ENCODE peak calls at places on chromosomes 2 and 18, in eight cellular contexts. One of them, this sample, is unnamed.

GRCh38 chr2:172153161-172153560 is 50.5 kb upstream of the DLX2 start:
- DNase-seq in GM23248: no peak
- DNase-seq in effector CD4-positive, alpha-beta T cell: no peak
- DNase-seq in stimulated activated CD8-positive, alpha-beta memory T cell treated with anti-CD3 and anti-CD28 coated beads, Interleukin-7, amount 100 ng/mL, for 4 hours: no peak
- DNase-seq in Right ventricle myocardium superior: no peak
- DNase-seq in HuH-7: no peak
- DNase-seq in heart right ventricle: no peak
- DNase-seq in C1 segment of cervical spinal cord: no peak
- DNase-seq in this sample: no peak

GRCh38 chr2:217866457-217866856 is 136.3 kb downstream of the TNS1 start:
- DNase-seq in Right ventricle myocardium superior: no peak
- DNase-seq in C1 segment of cervical spinal cord: no peak
- DNase-seq in HuH-7: no peak
- DNase-seq in heart right ventricle: no peak
- DNase-seq in effector CD4-positive, alpha-beta T cell: no peak
- DNase-seq in stimulated activated CD8-positive, alpha-beta memory T cell treated with anti-CD3 and anti-CD28 coated beads, Interleukin-7, amount 100 ng/mL, for 4 hours: no peak
- DNase-seq in GM23248: no peak
- DNase-seq in this sample: no peak

GRCh38 chr18:48887294-48887904 is 63.4 kb downstream of the SMAD7 start:
- DNase-seq in Right ventricle myocardium superior: peak
- DNase-seq in C1 segment of cervical spinal cord: no peak
- DNase-seq in stimulated activated CD8-positive, alpha-beta memory T cell treated with anti-CD3 and anti-CD28 coated beads, Interleukin-7, amount 100 ng/mL, for 4 hours: no peak
- DNase-seq in heart right ventricle: no peak
- DNase-seq in GM23248: no peak
- DNase-seq in effector CD4-positive, alpha-beta T cell: no peak
- DNase-seq in HuH-7: no peak
- DNase-seq in this sample: peak

GRCh38 chr2:239444626-239445625 is 44.1 kb upstream of the HDAC4 start:
- DNase-seq in C1 segment of cervical spinal cord: peak
- DNase-seq in heart right ventricle: no peak
- DNase-seq in HuH-7: no peak
- DNase-seq in effector CD4-positive, alpha-beta T cell: no peak
- DNase-seq in Right ventricle myocardium superior: no peak
- DNase-seq in GM23248: peak
- DNase-seq in stimulated activated CD8-positive, alpha-beta memory T cell treated with anti-CD3 and anti-CD28 coated beads, Interleukin-7, amount 100 ng/mL, for 4 hours: no peak
- DNase-seq in this sample: peak

GRCh38 chr2:18986046-18986445 is 372.4 kb downstream of the OSR1 start:
- DNase-seq in C1 segment of cervical spinal cord: no peak
- DNase-seq in effector CD4-positive, alpha-beta T cell: no peak
- DNase-seq in HuH-7: no peak
- DNase-seq in stimulated activated CD8-positive, alpha-beta memory T cell treated with anti-CD3 and anti-CD28 coated beads, Interleukin-7, amount 100 ng/mL, for 4 hours: no peak
- DNase-seq in GM23248: no peak
- DNase-seq in Right ventricle myocardium superior: no peak
- DNase-seq in heart right ventricle: no peak
- DNase-seq in this sample: no peak

GRCh38 chr2:171447675-171448074 is 13.6 kb downstream of the DCAF17 start:
- DNase-seq in HuH-7: no peak
- DNase-seq in effector CD4-positive, alpha-beta T cell: no peak
- DNase-seq in stimulated activated CD8-positive, alpha-beta memory T cell treated with anti-CD3 and anti-CD28 coated beads, Interleukin-7, amount 100 ng/mL, for 4 hours: no peak
- DNase-seq in GM23248: no peak
- DNase-seq in Right ventricle myocardium superior: no peak
- DNase-seq in C1 segment of cervical spinal cord: no peak
- DNase-seq in heart right ventricle: no peak
- DNase-seq in this sample: no peak

GRCh38 chr2:186984966-186985365 is 136.0 kb upstream of the ZSWIM2 start:
- DNase-seq in HuH-7: no peak
- DNase-seq in effector CD4-positive, alpha-beta T cell: no peak
- DNase-seq in heart right ventricle: no peak
- DNase-seq in GM23248: no peak
- DNase-seq in Right ventricle myocardium superior: no peak
- DNase-seq in stimulated activated CD8-positive, alpha-beta memory T cell treated with anti-CD3 and anti-CD28 coated beads, Interleukin-7, amount 100 ng/mL, for 4 hours: no peak
- DNase-seq in C1 segment of cervical spinal cord: no peak
- DNase-seq in this sample: no peak

GRCh38 chr2:223923976-223924375 is 21.2 kb downstream of the WDFY1 start:
- DNase-seq in C1 segment of cervical spinal cord: no peak
- DNase-seq in HuH-7: no peak
- DNase-seq in GM23248: peak
- DNase-seq in heart right ventricle: no peak
- DNase-seq in stimulated activated CD8-positive, alpha-beta memory T cell treated with anti-CD3 and anti-CD28 coated beads, Interleukin-7, amount 100 ng/mL, for 4 hours: no peak
- DNase-seq in Right ventricle myocardium superior: no peak
- DNase-seq in effector CD4-positive, alpha-beta T cell: no peak
- DNase-seq in this sample: no peak

GRCh38 chr2:202184557-202184956 is 53.8 kb downstream of the SUMO1 start:
- DNase-seq in heart right ventricle: no peak
- DNase-seq in effector CD4-positive, alpha-beta T cell: no peak
- DNase-seq in stimulated activated CD8-positive, alpha-beta memory T cell treated with anti-CD3 and anti-CD28 coated beads, Interleukin-7, amount 100 ng/mL, for 4 hours: no peak
- DNase-seq in Right ventricle myocardium superior: no peak
- DNase-seq in C1 segment of cervical spinal cord: no peak
- DNase-seq in HuH-7: no peak
- DNase-seq in GM23248: no peak
- DNase-seq in this sample: no peak

GRCh38 chr2:161017780-161018440 is 142.3 kb upstream of the TANK start:
- DNase-seq in Right ventricle myocardium superior: no peak
- DNase-seq in GM23248: no peak
- DNase-seq in C1 segment of cervical spinal cord: no peak
- DNase-seq in stimulated activated CD8-positive, alpha-beta memory T cell treated with anti-CD3 and anti-CD28 coated beads, Interleukin-7, amount 100 ng/mL, for 4 hours: no peak
- DNase-seq in heart right ventricle: no peak
- DNase-seq in effector CD4-positive, alpha-beta T cell: no peak
- DNase-seq in HuH-7: no peak
- DNase-seq in this sample: no peak

GRCh38 chr18:67104700-67105284 is 411.7 kb downstream of the DSEL start:
- DNase-seq in effector CD4-positive, alpha-beta T cell: no peak
- DNase-seq in Right ventricle myocardium superior: peak
- DNase-seq in HuH-7: peak
- DNase-seq in GM23248: peak
- DNase-seq in heart right ventricle: peak
- DNase-seq in C1 segment of cervical spinal cord: peak
- DNase-seq in stimulated activated CD8-positive, alpha-beta memory T cell treated with anti-CD3 and anti-CD28 coated beads, Interleukin-7, amount 100 ng/mL, for 4 hours: no peak
- DNase-seq in this sample: no peak

GRCh38 chr18:55150001-55150400 is 190.7 kb upstream of the CCDC68 start:
- DNase-seq in Right ventricle myocardium superior: no peak
- DNase-seq in stimulated activated CD8-positive, alpha-beta memory T cell treated with anti-CD3 and anti-CD28 coated beads, Interleukin-7, amount 100 ng/mL, for 4 hours: no peak
- DNase-seq in GM23248: no peak
- DNase-seq in heart right ventricle: peak
- DNase-seq in effector CD4-positive, alpha-beta T cell: no peak
- DNase-seq in C1 segment of cervical spinal cord: no peak
- DNase-seq in HuH-7: no peak
- DNase-seq in this sample: no peak

GRCh38 chr18:23857756-23858155 is 156.8 kb upstream of the TTC39C start:
- DNase-seq in GM23248: no peak
- DNase-seq in C1 segment of cervical spinal cord: no peak
- DNase-seq in stimulated activated CD8-positive, alpha-beta memory T cell treated with anti-CD3 and anti-CD28 coated beads, Interleukin-7, amount 100 ng/mL, for 4 hours: no peak
- DNase-seq in HuH-7: peak
- DNase-seq in heart right ventricle: no peak
- DNase-seq in effector CD4-positive, alpha-beta T cell: no peak
- DNase-seq in Right ventricle myocardium superior: no peak
- DNase-seq in this sample: no peak

GRCh38 chr2:178194600-178195389 is 483 bp downstream of the OSBPL6 start:
- DNase-seq in Right ventricle myocardium superior: peak
- DNase-seq in heart right ventricle: peak
- DNase-seq in C1 segment of cervical spinal cord: no peak
- DNase-seq in effector CD4-positive, alpha-beta T cell: no peak
- DNase-seq in GM23248: peak
- DNase-seq in HuH-7: peak
- DNase-seq in stimulated activated CD8-positive, alpha-beta memory T cell treated with anti-CD3 and anti-CD28 coated beads, Interleukin-7, amount 100 ng/mL, for 4 hours: no peak
- DNase-seq in this sample: peak

This sample was measured in kidney.